ENCODE peak calls at places on chromosomes 3 and 15, in four cellular contexts. Y is GM12878, X is K562, Z is HCT116. H is an unnamed sample.

GRCh38 chr15:99536422-99537033 is 29.3 kb upstream of the MEF2A start:
- DNase-seq in Y (no peak), X (no peak), Z (peak; percentile 76), H (peak; percentile 21)

GRCh38 chr3:126516936-126517290 is 660 bp downstream of the UROC1 start:
- DNase-seq in Y (no peak), X (no peak), Z (no peak), H (no peak)

GRCh38 chr3:148512648-148513047 is 185.1 kb upstream of the AGTR1 start:
- DNase-seq in Y (no peak), X (no peak), Z (no peak), H (no peak)

GRCh38 chr3:127170794-127171193 is 22.1 kb upstream of the PRR23E start:
- DNase-seq in Y (no peak), X (no peak), Z (no peak), H (no peak)

GRCh38 chr3:71726106-71726505 is 904 bp upstream of the EIF4E3 start:
- DNase-seq in Y (no peak), X (no peak), Z (no peak), H (peak; percentile 38)

GRCh38 chr3:146543461-146544012 is 870 bp downstream of the PLSCR1 start:
- DNase-seq in Y (no peak), X (peak; percentile 15), Z (no peak), H (peak; percentile 18)

GRCh38 chr3:21446027-21446426 is 305.0 kb downstream of the ZNF385D start:
- DNase-seq in Y (peak; percentile 53), X (no peak), Z (no peak), H (no peak)

GRCh38 chr15:56325186-56325585 is 40.0 kb upstream of the TEX9 start:
- DNase-seq in Y (no peak), X (no peak), Z (no peak), H (no peak)

GRCh38 chr3:99929409-99930139 is 111.9 kb downstream of the CMSS1 start:
- DNase-seq in Y (no peak), X (no peak), Z (no peak), H (no peak)

GRCh38 chr3:71072288-71072687 is 511.2 kb downstream of the FOXP1 start:
- DNase-seq in Y (no peak), X (no peak), Z (no peak), H (no peak)

GRCh38 chr3:66492672-66493071 is 8.2 kb downstream of the LRIG1 start:
- DNase-seq in Y (no peak), X (no peak), Z (no peak), H (peak; percentile 92)

GRCh38 chr15:36688310-36689102 is 109.1 kb downstream of the CDIN1 start:
- DNase-seq in Y (no peak), X (no peak), Z (no peak), H (no peak)

GRCh38 chr15:54082836-54083492 is 104.7 kb downstream of the UNC13C start:
- DNase-seq in Y (no peak), X (peak; percentile 15), Z (no peak), H (no peak)

GRCh38 chr3:127404614-127405598 is 117.1 kb upstream of the PRR20G start:
- DNase-seq in Y (no peak), X (no peak), Z (no peak), H (peak; percentile 71)

GRCh38 chr3:67005974-67006373 is 7.9 kb downstream of the KBTBD8 start:
- DNase-seq in Y (no peak), X (no peak), Z (no peak), H (no peak)

GRCh38 chr15:31396881-31397560 is 70.4 kb downstream of the KLF13 start:
- DNase-seq in Y (no peak), X (peak; percentile 81), Z (peak; percentile 66), H (peak; percentile 60)

GRCh38 chr3:98513136-98513535 is 9.6 kb downstream of the CLDND1 start:
- DNase-seq in Y (no peak), X (no peak), Z (peak; percentile 75), H (no peak)

GRCh38 chr3:127454968-127455367 is 135.6 kb downstream of the TPRA1 start:
- DNase-seq in Y (no peak), X (no peak), Z (no peak), H (no peak)

GRCh38 chr3:100928638-100929428 is 64.4 kb downstream of the ABI3BP start:
- DNase-seq in Y (no peak), X (no peak), Z (no peak), H (no peak)

GRCh38 chr15:85583404-85584390 is 203.3 kb downstream of the AKAP13 start:
- DNase-seq in Y (peak; percentile 93), X (no peak), Z (peak; percentile 36), H (no peak)

GRCh38 chr3:58296269-58296668 is 9.8 kb upstream of the RPP14 start:
- DNase-seq in Y (no peak), X (no peak), Z (no peak), H (no peak)

GRCh38 chr3:109346099-109346498 is 8.8 kb upstream of the DPPA4 start:
- DNase-seq in Y (no peak), X (no peak), Z (no peak), H (no peak)

GRCh38 chr3:13785853-13786455 is 93.9 kb downstream of the WNT7A start:
- DNase-seq in Y (no peak), X (no peak), Z (no peak), H (no peak)

GRCh38 chr3:50210510-50211367 is 5.7 kb downstream of the SLC38A3 start:
- DNase-seq in Y (no peak), X (no peak), Z (no peak), H (no peak)

GRCh38 chr15:75723847-75724660 is 11.4 kb upstream of the CSPG4 start:
- DNase-seq in Y (no peak), X (peak; percentile 83), Z (no peak), H (peak; percentile 61)

GRCh38 chr3:17949116-17949515 is 206.7 kb upstream of the TBC1D5 start:
- DNase-seq in Y (no peak), X (no peak), Z (no peak), H (no peak)

GRCh38 chr3:99355465-99355864 is 282.9 kb upstream of the COL8A1 start:
- DNase-seq in Y (no peak), X (no peak), Z (no peak), H (no peak)

GRCh38 chr3:124676236-124676635 is 54.0 kb upstream of the UMPS start:
- DNase-seq in Y (no peak), X (no peak), Z (no peak), H (no peak)

GRCh38 chr3:108208831-108209230 is 13.4 kb downstream of the IFT57 start:
- DNase-seq in Y (peak; percentile 30), X (no peak), Z (no peak), H (no peak)

GRCh38 chr15:68818671-68819450 is 1.8 kb downstream of the ANP32A start:
- DNase-seq in Y (no peak), X (peak; percentile 51), Z (no peak), H (no peak)

GRCh38 chr15:82051664-82052063 is 5.8 kb upstream of the MEX3B start:
- DNase-seq in Y (no peak), X (no peak), Z (no peak), H (no peak)

GRCh38 chr15:37109952-37110630 is 9.7 kb upstream of the MEIS2 start:
- DNase-seq in Y (no peak), X (no peak), Z (no peak), H (no peak)

GRCh38 chr3:45687828-45688193 is 1.4 kb upstream of the SACM1L start:
- DNase-seq in Y (no peak), X (no peak), Z (no peak), H (no peak)
- TF ChIP-seq JUND in Y (no peak), X (no peak), Z (no peak), H (no peak)

DNA sequence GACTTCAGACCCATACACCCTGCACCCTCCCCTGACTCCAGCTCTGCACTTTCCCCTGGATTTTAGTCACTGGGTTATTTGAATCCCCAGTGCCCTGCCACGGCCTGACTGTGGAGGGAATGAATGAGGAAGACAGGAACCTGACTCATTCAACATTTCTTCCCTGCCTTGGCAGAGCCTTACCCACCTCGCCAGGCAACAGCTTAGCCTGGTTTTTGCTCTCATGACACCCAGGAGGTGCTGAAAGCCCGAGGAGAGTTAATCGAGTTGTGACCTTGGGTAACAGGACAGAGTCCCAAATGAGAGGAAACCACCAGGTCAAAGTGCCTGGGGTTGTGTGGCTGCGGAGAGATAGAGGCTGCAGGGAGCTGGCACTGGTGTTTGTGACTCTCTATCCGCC is 128.3 kb downstream of the SMAD6 start:
- DNase-seq in Y (no peak), X (no peak), Z (no peak), H (no peak)
- TF ChIP-seq JUND in Y (no peak), X (no peak), Z (peak; percentile 32), H (no peak)

DNA sequence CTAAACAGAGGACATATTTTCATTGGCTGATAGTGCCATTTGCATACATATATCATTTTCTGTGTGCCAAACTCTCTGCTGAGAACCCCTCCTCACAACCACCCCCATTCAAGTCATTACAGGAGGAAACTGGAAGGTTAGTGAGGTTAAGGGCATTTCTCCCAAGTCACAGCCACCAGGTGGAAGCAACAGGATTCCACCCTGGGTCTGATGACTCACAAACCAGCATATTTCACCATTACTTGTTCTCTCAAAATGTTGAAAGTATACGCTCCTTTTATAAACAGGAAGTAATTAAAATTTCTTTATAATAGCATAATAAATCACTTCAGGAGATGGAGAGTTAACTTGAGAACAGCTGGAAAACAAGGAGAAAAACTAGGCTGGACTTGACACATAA is 398.6 kb upstream of the WNT5A start:
- DNase-seq in Y (no peak), X (no peak), Z (no peak), H (no peak)
- TF ChIP-seq JUND in Y (no peak), X (no peak), Z (no peak), H (no peak)

GRCh38 chr3:161989012-161989411 is 492.4 kb downstream of the OTOL1 start:
- DNase-seq in Y (no peak), X (no peak), Z (no peak), H (no peak)
- TF ChIP-seq JUND in Y (no peak), X (no peak), Z (peak; percentile 41), H (no peak)

GRCh38 chr15:39649765-39650164 is 68.9 kb downstream of the THBS1 start:
- DNase-seq in Y (no peak), X (no peak), Z (no peak), H (no peak)
- TF ChIP-seq JUND in Y (no peak), X (no peak), Z (no peak), H (no peak)

GRCh38 chr3:135581806-135582205 is 383.7 kb upstream of the PPP2R3A start:
- DNase-seq in Y (no peak), X (peak; percentile 44), Z (no peak), H (no peak)

GRCh38 chr3:135582800-135583199 is 382.7 kb upstream of the PPP2R3A start:
- DNase-seq in Y (no peak), X (no peak), Z (no peak), H (no peak)
- TF ChIP-seq JUND in Y (no peak), X (no peak), Z (no peak), H (no peak)

DNA sequence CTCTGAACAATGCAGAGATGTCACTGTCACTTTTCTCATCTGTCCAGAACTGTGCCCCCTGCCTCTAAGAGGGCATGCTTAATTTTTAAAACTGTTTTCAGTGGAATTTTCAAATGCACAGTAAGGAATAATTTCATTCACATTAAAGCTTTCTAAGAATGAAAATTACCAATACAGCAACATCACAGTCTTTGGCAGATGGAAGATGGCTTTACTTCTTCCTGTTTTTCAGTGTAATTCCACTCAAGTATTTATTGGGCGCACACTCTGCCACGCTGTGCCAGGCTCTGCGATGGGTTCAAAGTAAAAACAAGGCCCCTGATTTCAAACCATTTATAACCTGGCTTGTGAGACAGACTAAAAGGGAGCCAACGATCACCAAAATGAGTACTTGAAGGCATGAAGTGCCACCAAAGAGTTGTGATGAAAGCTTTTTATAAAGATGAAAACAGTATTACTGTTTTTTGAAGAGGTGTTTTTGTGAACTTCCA is 984 bp upstream of the TOP2B start:
- DNase-seq in Y (no peak), X (no peak), Z (no peak), H (no peak)
- TF ChIP-seq JUND in Y (no peak), X (no peak), Z (no peak), H (no peak)

H was measured in T47D.